ENCODE peak calls at places on chromosomes 11 and 22, in seven cellular contexts. A is NCI-H460; X is fibroblast of pulmonary artery; C is heart left ventricle; Q is activated naive CD4-positive, alpha-beta T cell; G is NAMALWA; T is HFFc6. S is an unnamed sample.
A peak's percentile ranks its signal among the peaks of the same experiment; 100 is the strongest.

GRCh38 chr11:6354651-6355485 is 34.6 kb upstream of the CAVIN3 start:
- DNase-seq in A (no peak), X (no peak), C (no peak), Q (no peak), G (no peak), T (no peak), S (no peak)

GRCh38 chr22:38754247-38755154 is 1.3 kb downstream of the SUN2 start:
- DNase-seq in A (no peak), X (peak; percentile 66), C (peak; percentile 65), Q (no peak), G (peak; percentile 37), T (peak; percentile 18), S (peak; percentile 75)

GRCh38 chr22:35517769-35518530 is 22.7 kb upstream of the RASD2 start:
- DNase-seq in A (no peak), X (no peak), C (no peak), Q (no peak), G (no peak), T (no peak), S (no peak)

GRCh38 chr22:46546466-46547178 is 9.2 kb upstream of the CELSR1 start:
- DNase-seq in A (no peak), X (peak; percentile 64), C (peak; percentile 95), Q (no peak), G (no peak), T (peak; percentile 43), S (no peak)

GRCh38 chr11:67640021-67640757 is 626 bp upstream of the TBX10 start:
- DNase-seq in A (peak; percentile 33), X (peak; percentile 52), C (peak; percentile 59), Q (peak; percentile 44), G (peak; percentile 79), T (peak; percentile 28), S (peak; percentile 47)

GRCh38 chr11:83957038-83957900 is 671.1 kb upstream of the CCDC90B start:
- DNase-seq in A (no peak), X (no peak), C (no peak), Q (no peak), G (no peak), T (no peak), S (no peak)

GRCh38 chr22:49728566-49729271 is 99.0 kb downstream of the BRD1 start:
- DNase-seq in A (no peak), X (no peak), C (no peak), Q (no peak), G (no peak), T (no peak), S (no peak)

GRCh38 chr11:119337581-119338317 is 2.9 kb downstream of the C1QTNF5 start:
- DNase-seq in A (no peak), X (peak; percentile 50), C (no peak), Q (no peak), G (peak; percentile 40), T (peak; percentile 54), S (no peak)

GRCh38 chr22:28799125-28799833 is 1.1 kb downstream of the XBP1 start:
- DNase-seq in A (peak; percentile 93), X (peak; percentile 96), C (peak; percentile 63), Q (no peak), G (peak; percentile 61), T (peak; percentile 89), S (peak; percentile 80)

GRCh38 chr11:82465481-82465880 is 268.2 kb downstream of the FAM181B start:
- DNase-seq in A (no peak), X (no peak), C (no peak), Q (no peak), G (no peak), T (no peak), S (no peak)

S was measured in ovary.